ENCODE peak calls at places on chromosomes 16 and 17, in four cellular contexts. C is RWPE2, E is AG04449, N is cardiac muscle cell. V is an unnamed sample.

GRCh38 chr17:17540278-17540906 is 44.2 kb upstream of the RASD1 start:
- DNase-seq in E (no peak), N (peak), C (no peak), V (no peak)

GRCh38 chr17:77326636-77327035 is 185.9 kb downstream of the SEC14L1 start:
- DNase-seq in E (no peak), N (no peak), C (no peak), V (no peak)

GRCh38 chr17:177762-178161 is 3.7 kb downstream of the DOC2B start:
- DNase-seq in E (no peak), C (no peak), N (no peak), V (no peak)

GRCh38 chr17:49362723-49363117 is 670 bp upstream of the ZNF652 start:
- DNase-seq in E (no peak), N (no peak), C (no peak), V (no peak)

GRCh38 chr17:35749560-35750412 is 3.3 kb downstream of the GAS2L2 start:
- DNase-seq in E (no peak), N (no peak), C (no peak), V (no peak)

GRCh38 chr16:4426021-4426684 is 485 bp downstream of the DNAJA3 start:
- DNase-seq in C (no peak), E (no peak), N (no peak), V (no peak)

GRCh38 chr17:78058001-78058400 is 70.6 kb downstream of the TMC6 start:
- DNase-seq in N (no peak), C (no peak), E (no peak), V (no peak)

GRCh38 chr17:81365601-81366585 is 29.4 kb upstream of the BAHCC1 start:
- DNase-seq in E (no peak), N (no peak), C (peak), V (no peak)

GRCh38 chr16:49018259-49018931 is 263.2 kb downstream of the CBLN1 start:
- DNase-seq in N (no peak), C (no peak), E (no peak), V (no peak)

GRCh38 chr17:34291721-34292348 is 6.3 kb downstream of the CCL11 start:
- DNase-seq in E (no peak), C (no peak), N (no peak), V (no peak)

GRCh38 chr17:3474212-3474611 is 1.6 kb upstream of the ASPA start:
- DNase-seq in N (no peak), E (no peak), C (no peak), V (no peak)

GRCh38 chr17:58788199-58788598 is 32.5 kb downstream of the PPM1E start:
- DNase-seq in E (no peak), C (no peak), N (no peak), V (no peak)

GRCh38 chr17:65644545-65644944 is 83.1 kb upstream of the AXIN2 start:
- DNase-seq in E (no peak), N (no peak), C (no peak), V (no peak)

GRCh38 chr17:56992364-56992763 is 14.4 kb downstream of the SCPEP1 start:
- DNase-seq in E (no peak), C (no peak), N (no peak), V (no peak)

GRCh38 chr17:31523862-31524730 is 132.6 kb downstream of the RAB11FIP4 start:
- DNase-seq in C (no peak), E (no peak), N (no peak), V (no peak)

GRCh38 chr17:16938496-16939270 is 33.2 kb downstream of the TNFRSF13B start:
- DNase-seq in E (no peak), N (peak), C (no peak), V (no peak)

GRCh38 chr17:72514888-72515287 is 394.1 kb downstream of the SOX9 start:
- DNase-seq in N (no peak), C (no peak), E (no peak), V (no peak)

GRCh38 chr17:56593073-56593740 is at the start of gene NOG:
- DNase-seq in C (peak), N (peak), E (no peak), V (peak)

DNA sequence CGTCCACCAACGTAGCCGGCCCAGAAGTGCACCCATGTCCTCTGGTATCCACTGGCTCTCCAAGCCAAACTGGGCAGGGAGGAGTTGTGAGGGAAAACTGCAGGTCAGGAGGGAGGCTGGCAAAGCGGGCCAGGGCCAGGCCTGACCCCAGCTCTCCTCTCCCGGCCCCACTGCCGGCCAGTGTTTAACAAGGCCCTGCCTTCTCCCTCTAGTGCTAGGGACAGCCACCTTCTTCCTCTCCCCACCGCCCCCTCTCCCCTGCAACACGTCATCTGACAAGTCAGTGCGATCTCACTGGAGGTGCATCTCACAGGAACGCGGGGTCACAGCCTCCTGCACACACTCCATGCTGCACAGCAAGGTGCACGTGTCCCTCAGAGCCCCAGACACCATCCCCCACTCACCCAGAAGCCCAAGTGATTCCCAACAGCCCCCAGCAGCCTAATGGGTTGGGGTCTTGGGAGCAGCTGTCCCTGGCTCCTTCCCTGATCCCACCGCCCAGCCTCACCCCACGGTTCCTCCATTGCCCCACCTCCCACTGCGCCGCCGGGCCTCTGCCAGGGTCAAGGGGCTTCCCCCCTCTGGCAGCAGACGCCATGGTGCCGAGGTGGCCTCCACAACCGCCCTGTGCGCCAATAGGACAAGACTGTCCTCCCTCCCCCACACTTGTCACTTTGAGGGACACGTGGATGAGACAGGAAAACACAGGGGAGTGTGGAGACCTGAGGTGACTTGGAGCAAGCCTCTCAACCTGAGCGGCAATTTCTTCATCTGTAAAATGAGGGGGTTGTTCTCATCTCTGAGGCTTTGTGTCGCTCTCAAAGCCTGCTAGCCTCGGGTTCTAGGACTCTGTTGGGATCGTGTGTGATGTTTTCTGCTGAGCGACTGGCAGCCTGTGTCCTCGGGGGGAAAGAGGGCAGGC is 1.1 kb upstream of the ACE start:
- DNase-seq in N (no peak), E (no peak), C (no peak), V (no peak)
- TF ChIP-seq CTCF in N (no peak), E (no peak), C (no peak), V (no peak)

GRCh38 chr16:1923299-1924034 is 5.3 kb upstream of the HS3ST6 start:
- DNase-seq in E (no peak), N (peak), C (no peak), V (no peak)
- TF ChIP-seq CTCF in E (peak), N (peak), C (peak), V (peak)

GRCh38 chr16:54934536-54935410 is 4.1 kb downstream of the IRX5 start:
- DNase-seq in E (no peak), N (peak), C (no peak), V (no peak)
- TF ChIP-seq CTCF in E (peak), N (no peak), C (peak), V (no peak)

GRCh38 chr17:10082795-10083194 is 115.6 kb downstream of the GAS7 start:
- DNase-seq in C (no peak), N (no peak), E (no peak), V (no peak)

GRCh38 chr17:10087333-10087732 is 111.1 kb downstream of the GAS7 start:
- DNase-seq in E (no peak), C (no peak), N (no peak), V (no peak)

GRCh38 chr17:10088444-10088843 is 110.0 kb downstream of the GAS7 start:
- DNase-seq in E (no peak), N (no peak), C (no peak), V (no peak)

GRCh38 chr17:10081571-10082169 is 116.7 kb downstream of the GAS7 start:
- DNase-seq in C (no peak), N (no peak), E (no peak), V (no peak)

DNA sequence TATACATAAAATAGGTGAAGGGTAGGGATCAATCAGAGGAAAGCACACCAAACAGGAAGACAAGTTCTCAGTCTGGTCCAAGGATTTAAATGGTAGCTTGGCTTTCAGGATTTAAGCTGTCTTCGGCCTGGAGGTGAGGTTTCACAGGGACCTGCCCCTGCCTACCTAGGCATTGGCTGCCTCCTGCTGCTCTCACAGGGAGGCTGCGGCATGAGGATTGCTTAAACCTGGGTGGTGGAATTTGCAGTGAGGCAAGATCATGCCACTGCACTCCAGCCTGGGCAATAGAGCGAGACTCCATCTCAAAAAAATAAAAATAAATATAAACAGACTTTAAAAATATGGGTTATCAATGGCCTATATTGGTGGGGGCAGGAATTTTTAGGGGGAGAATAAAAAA is 114.5 kb downstream of the GAS7 start:
- DNase-seq in E (no peak), N (no peak), C (no peak), V (no peak)
- TF ChIP-seq CTCF in E (no peak), N (no peak), C (no peak), V (no peak)

DNA sequence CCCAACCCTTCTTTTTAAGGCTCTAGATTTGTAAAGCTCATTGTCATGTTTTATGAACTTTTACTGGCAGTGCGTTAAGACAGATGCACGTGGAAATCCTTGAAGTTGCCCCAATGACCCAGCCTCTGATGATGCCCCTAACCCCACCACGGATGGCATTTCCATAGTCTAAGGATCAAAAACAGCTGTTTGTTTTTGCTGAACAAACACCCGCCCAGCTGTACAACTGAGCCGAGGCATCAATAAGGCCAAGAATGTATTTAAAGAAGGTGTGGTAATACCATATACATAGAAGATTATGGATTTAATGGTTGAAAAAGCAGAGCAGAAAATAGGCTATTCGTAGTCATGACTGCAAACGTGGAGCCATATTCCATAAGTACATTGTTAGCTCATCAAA is 83.7 kb downstream of the SALL1 start:
- DNase-seq in C (no peak), E (no peak), N (no peak), V (no peak)
- TF ChIP-seq CTCF in C (no peak), E (no peak), N (no peak), V (no peak)

GRCh38 chr16:28297308-28297707 is 5.0 kb downstream of the SBK1 start:
- DNase-seq in C (no peak), E (no peak), N (no peak), V (no peak)
- TF ChIP-seq CTCF in C (no peak), E (no peak), N (no peak), V (no peak)

GRCh38 chr16:81560979-81561657 is 116.5 kb downstream of the CMIP start:
- DNase-seq in E (no peak), C (no peak), N (no peak), V (no peak)
- TF ChIP-seq CTCF in E (no peak), C (no peak), N (no peak), V (no peak)

V was measured in CD8-positive, alpha-beta T cell.